ENCODE peak calls at places on chromosomes 5 and 9, in seven cellular contexts. S, A, U, H, E, V and G are unnamed samples.

GRCh38 chr9:5500441-5501235 is 9.7 kb upstream of the PDCD1LG2 start:
- DNase-seq in S (no peak), A (no peak), U (no peak), H (no peak), E (no peak), V (peak; percentile 21), G (no peak)

GRCh38 chr9:111852291-111852690 is 44.3 kb upstream of the UGCG start:
- DNase-seq in S (no peak), A (no peak), U (no peak), H (no peak), E (no peak), V (no peak), G (no peak)

GRCh38 chr5:34598177-34598794 is 57.8 kb upstream of the RAI14 start:
- DNase-seq in S (no peak), A (no peak), U (no peak), H (peak; percentile 78), E (no peak), V (peak; percentile 96), G (peak; percentile 39)

GRCh38 chr5:91032125-91032524 is 351.0 kb downstream of the ARRDC3 start:
- DNase-seq in S (no peak), A (no peak), U (no peak), H (no peak), E (no peak), V (no peak), G (no peak)

GRCh38 chr9:72460342-72461312 is 60.8 kb upstream of the TMC1 start:
- DNase-seq in S (no peak), A (no peak), U (no peak), H (peak; percentile 48), E (no peak), V (no peak), G (no peak)

GRCh38 chr9:104494808-104495207 is 9.3 kb upstream of the OR13F1 start:
- DNase-seq in S (no peak), A (no peak), U (no peak), H (no peak), E (no peak), V (no peak), G (peak; percentile 21)

GRCh38 chr9:112473986-112474385 is 12.6 kb upstream of the KIAA1958 start:
- DNase-seq in S (no peak), A (no peak), U (no peak), H (no peak), E (no peak), V (no peak), G (no peak)

GRCh38 chr5:82312373-82312856 is 34.3 kb upstream of the RPS23 start:
- DNase-seq in S (peak; percentile 22), A (peak; percentile 8), U (peak; percentile 21), H (peak; percentile 40), E (no peak), V (peak; percentile 83), G (peak; percentile 31)

GRCh38 chr5:43603535-43604363 is 769 bp downstream of the NNT start:
- DNase-seq in S (peak; percentile 93), A (peak; percentile 20), U (no peak), H (no peak), E (peak; percentile 59), V (peak; percentile 33), G (no peak)

GRCh38 chr5:80229902-80230255 is 26.0 kb downstream of the SERINC5 start:
- DNase-seq in S (no peak), A (no peak), U (no peak), H (no peak), E (no peak), V (no peak), G (no peak)

GRCh38 chr5:95621839-95622629 is 2.1 kb downstream of the GPR150 start:
- DNase-seq in S (no peak), A (no peak), U (no peak), H (no peak), E (no peak), V (no peak), G (no peak)

GRCh38 chr5:14417232-14417730 is 164.3 kb upstream of the OTULINL start:
- DNase-seq in S (no peak), A (no peak), U (no peak), H (no peak), E (no peak), V (peak; percentile 71), G (peak; percentile 62)

GRCh38 chr5:141680178-141680577 is 1.9 kb downstream of the ARAP3 start:
- DNase-seq in S (no peak), A (no peak), U (no peak), H (no peak), E (no peak), V (no peak), G (no peak)

GRCh38 chr5:141681695-141682641 is at the start of gene ARAP3:
- DNase-seq in S (peak; percentile 33), A (no peak), U (no peak), H (peak; percentile 69), E (peak; percentile 63), V (peak; percentile 89), G (peak; percentile 93)

GRCh38 chr5:141680751-141681201 is 1.3 kb downstream of the ARAP3 start:
- DNase-seq in S (no peak), A (no peak), U (peak; percentile 88), H (no peak), E (no peak), V (peak; percentile 41), G (no peak)

GRCh38 chr5:141683596-141684161 is 1.6 kb upstream of the ARAP3 start:
- DNase-seq in S (no peak), A (no peak), U (no peak), H (no peak), E (no peak), V (no peak), G (no peak)

DNA sequence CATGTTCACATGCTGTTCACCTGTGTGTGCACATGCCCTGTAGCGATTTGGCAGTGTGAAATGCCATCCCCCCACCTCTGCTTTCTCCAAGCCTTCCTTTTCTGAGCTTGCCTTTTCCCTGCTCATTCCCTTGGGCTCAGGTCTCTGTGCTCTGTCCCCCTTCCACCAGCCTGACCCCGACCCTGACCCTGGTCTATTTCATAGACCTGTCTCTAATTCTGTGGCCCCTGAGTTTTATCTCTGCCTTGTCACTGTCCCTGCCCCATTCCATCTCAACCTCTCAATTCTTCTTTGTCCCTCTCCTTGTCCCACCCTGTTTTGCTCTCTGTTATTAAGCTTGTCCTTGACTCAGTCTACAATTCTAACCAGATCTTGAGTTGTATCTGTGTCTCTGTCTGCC is 735 bp downstream of the ARAP3 start:
- DNase-seq in S (no peak), A (no peak), U (no peak), H (no peak), E (no peak), V (no peak), G (no peak)
- TF ChIP-seq POLR2A in S (no peak), A (no peak), U (peak; percentile 60), H (no peak), E (no peak), V (no peak), G (no peak)

DNA sequence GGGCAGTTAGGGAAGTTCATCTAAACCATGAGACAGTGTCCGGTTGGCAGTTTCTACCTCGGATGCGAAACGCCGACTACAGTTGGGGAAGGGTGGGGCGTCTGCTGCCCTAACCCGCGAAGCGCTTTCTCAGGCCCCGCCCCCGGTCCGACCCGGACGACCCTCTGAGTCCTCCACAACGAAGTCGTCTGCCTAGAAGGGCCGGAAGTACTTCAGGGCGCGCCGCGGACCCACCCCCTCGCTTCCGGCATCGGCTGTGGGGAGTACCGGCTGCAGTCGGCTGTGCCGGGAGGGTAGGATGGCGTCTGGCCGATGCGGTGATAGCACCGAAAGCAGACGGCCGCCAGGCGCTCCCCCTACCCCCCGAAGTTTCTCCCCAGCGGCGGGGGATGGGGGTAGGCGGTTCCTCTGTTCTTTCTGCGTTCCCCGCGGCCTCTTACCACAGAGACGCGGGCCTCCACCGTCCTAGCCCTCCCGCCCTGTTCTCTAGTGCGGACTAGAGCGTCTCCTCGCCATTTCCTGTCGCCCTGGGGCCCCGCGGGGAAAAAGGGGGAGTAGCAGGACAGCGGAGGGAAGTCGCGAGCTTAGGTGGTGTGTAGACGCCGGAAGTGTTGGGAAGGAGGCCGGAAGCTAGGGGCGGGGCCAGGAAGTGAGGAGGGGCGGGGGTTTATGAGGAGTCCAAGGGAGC is at the start of gene TRIM41:
- DNase-seq in S (peak; percentile 98), A (no peak), U (peak; percentile 97), H (peak; percentile 93), E (peak; percentile 95), V (peak; percentile 98), G (peak; percentile 79)
- TF ChIP-seq POLR2A in S (peak; percentile 88), A (peak; percentile 98), U (peak; percentile 88), H (peak; percentile 60), E (peak; percentile 68), V (peak; percentile 95), G (peak; percentile 66)

GRCh38 chr9:37574241-37574721 is 1.9 kb downstream of the FBXO10 start:
- DNase-seq in S (no peak), A (no peak), U (no peak), H (no peak), E (no peak), V (peak; percentile 62), G (no peak)

GRCh38 chr9:37574996-37575395 is 1.2 kb downstream of the FBXO10 start:
- DNase-seq in S (peak; percentile 37), A (no peak), U (no peak), H (no peak), E (no peak), V (peak; percentile 41), G (no peak)

GRCh38 chr9:37575511-37575914 is 667 bp downstream of the FBXO10 start:
- DNase-seq in S (no peak), A (no peak), U (no peak), H (no peak), E (no peak), V (no peak), G (no peak)

GRCh38 chr9:37575921-37576721 is at the start of gene FBXO10:
- DNase-seq in S (peak; percentile 53), A (peak; percentile 68), U (peak; percentile 34), H (peak; percentile 69), E (peak; percentile 49), V (peak; percentile 77), G (no peak)
- TF ChIP-seq POLR2A in S (peak; percentile 96), A (peak; percentile 33), U (peak; percentile 64), H (peak; percentile 49), E (peak; percentile 27), V (peak; percentile 87), G (peak; percentile 11)

GRCh38 chr5:92544042-92544441 is 1037.0 kb downstream of the NR2F1-AS1 start:
- DNase-seq in S (no peak), A (no peak), U (no peak), H (no peak), E (no peak), V (no peak), G (no peak)

GRCh38 chr5:92553326-92553725 is 1027.7 kb downstream of the NR2F1-AS1 start:
- DNase-seq in S (no peak), A (no peak), U (no peak), H (no peak), E (no peak), V (no peak), G (no peak)

GRCh38 chr5:92552206-92553160 is 1028.5 kb downstream of the NR2F1-AS1 start:
- DNase-seq in S (no peak), A (no peak), U (no peak), H (peak; percentile 44), E (no peak), V (peak; percentile 99), G (peak; percentile 22)

GRCh38 chr5:92544567-92544966 is 1036.5 kb downstream of the NR2F1-AS1 start:
- DNase-seq in S (no peak), A (no peak), U (no peak), H (no peak), E (no peak), V (peak; percentile 82), G (no peak)

DNA sequence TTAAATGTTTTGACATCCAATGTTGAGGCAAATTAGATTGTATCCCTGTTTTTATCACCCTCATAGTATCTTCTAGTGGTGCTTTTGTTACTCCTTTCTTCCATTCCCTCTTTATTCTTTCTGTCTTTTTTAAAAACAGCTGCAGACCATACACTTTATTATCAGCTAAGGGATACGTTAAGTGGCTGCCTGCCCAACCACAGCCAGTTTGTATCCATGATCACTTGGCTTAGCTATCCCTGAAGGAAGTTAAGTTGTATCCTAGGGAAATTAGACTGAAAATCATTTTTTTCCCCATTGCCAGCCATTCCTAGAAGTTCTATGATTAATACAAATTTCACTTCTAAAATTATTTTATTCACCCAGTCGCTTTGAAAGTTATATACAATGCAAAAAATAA is 1032.7 kb downstream of the NR2F1-AS1 start:
- DNase-seq in S (no peak), A (no peak), U (no peak), H (no peak), E (no peak), V (peak; percentile 88), G (no peak)
- TF ChIP-seq POLR2A in S (no peak), A (no peak), U (no peak), H (no peak), E (no peak), V (no peak), G (no peak)